ENCODE peak calls at places on chromosomes 3 and 15, in nine cellular contexts. N is fibroblast of pulmonary artery; V is tibial artery; D is effector CD4-positive, alpha-beta T cell; A is psoas muscle; X is left ventricle myocardium inferior; E is DND-41; U is posterior vena cava; P is GF-D8. L is an unnamed sample.

GRCh38 chr15:79635149-79635771 is 203.1 kb downstream of the MINAR1 start:
- DNase-seq in P (no peak), X (no peak), N (no peak), A (no peak), E (no peak), V (no peak), D (no peak), U (no peak), L (no peak)

GRCh38 chr3:182067423-182067822 is 355.7 kb downstream of the SOX2 start:
- DNase-seq in X (no peak), A (no peak), N (no peak), P (no peak), V (no peak), E (no peak), D (no peak), U (no peak), L (no peak)

GRCh38 chr3:159727506-159727905 is 261.1 kb upstream of the IL12A start:
- DNase-seq in V (no peak), N (peak; percentile 10), P (no peak), A (no peak), X (no peak), U (no peak), D (no peak), E (no peak), L (no peak)

GRCh38 chr15:25374143-25374542 is 64.7 kb downstream of the UBE3A start:
- DNase-seq in X (no peak), E (no peak), A (no peak), P (no peak), D (no peak), U (no peak), N (peak; percentile 27), V (no peak), L (no peak)

GRCh38 chr15:72824781-72825180 is 41.2 kb upstream of the ADPGK start:
- DNase-seq in P (no peak), N (no peak), E (no peak), U (no peak), A (no peak), V (no peak), X (no peak), D (no peak), L (no peak)

GRCh38 chr3:104126864-104127553 is 1239.7 kb upstream of the ALCAM start:
- DNase-seq in E (no peak), N (no peak), U (no peak), D (no peak), A (no peak), P (no peak), V (no peak), X (no peak), L (no peak)

GRCh38 chr3:188185717-188186236 is 31.8 kb downstream of the LPP start:
- DNase-seq in N (no peak), D (no peak), A (peak; percentile 71), U (no peak), V (peak; percentile 30), P (no peak), E (peak; percentile 39), X (no peak), L (no peak)

GRCh38 chr15:66138882-66139281 is 114.7 kb downstream of the MEGF11 start:
- DNase-seq in D (no peak), E (no peak), U (no peak), X (no peak), N (no peak), V (no peak), P (no peak), A (no peak), L (no peak)

GRCh38 chr3:126191246-126191645 is 10.9 kb upstream of the ALDH1L1 start:
- DNase-seq in U (no peak), P (no peak), V (no peak), X (no peak), N (no peak), D (no peak), A (no peak), E (no peak), L (no peak)